ENCODE peak calls at places on chromosomes 2 and 18, in seven cellular contexts. Y is upper lobe of right lung; F is A549; T is CD8-positive, alpha-beta memory T cell; V is fibroblast of lung; I is tibial nerve; X is right cardiac atrium. N is an unnamed sample. For H3K4me1, the result is how much of the 10 kb centered on the place peaks cover.

GRCh38 chr2:46876741-46877384 is 38.7 kb downstream of the MCFD2 start:
- DNase-seq in I (no peak), T (no peak), Y (no peak), X (peak), V (peak), F (peak), N (peak)

GRCh38 chr2:236610991-236611821 is 41.6 kb downstream of the ACKR3 start:
- DNase-seq in F (no peak), V (peak), Y (no peak), T (no peak), X (no peak), I (no peak), N (no peak)

GRCh38 chr2:196274387-196274809 is 103.0 kb upstream of the STK17B start:
- DNase-seq in Y (no peak), F (no peak), X (no peak), T (no peak), I (peak), V (peak), N (peak)

GRCh38 chr18:48441405-48441881 is 32.3 kb upstream of the ZBTB7C start:
- DNase-seq in F (no peak), T (no peak), Y (no peak), I (no peak), X (peak), V (peak), N (no peak)

GRCh38 chr2:68961380-68961779 is 8.7 kb upstream of the GKN2 start:
- DNase-seq in T (no peak), F (no peak), Y (no peak), X (no peak), V (no peak), I (no peak), N (no peak)

GRCh38 chr2:31270871-31271270 is 36.9 kb downstream of the EHD3 start:
- DNase-seq in V (no peak), F (no peak), T (no peak), Y (no peak), X (no peak), I (no peak), N (no peak)

GRCh38 chr18:68428666-68429065 is 286.2 kb downstream of the TMX3 start:
- DNase-seq in I (no peak), V (peak), Y (no peak), X (no peak), T (no peak), F (no peak), N (no peak)

GRCh38 chr2:177604291-177605065 is 211.9 kb downstream of the AGPS start:
- DNase-seq in Y (no peak), T (no peak), I (peak), V (peak), X (no peak), F (peak), N (no peak)

GRCh38 chr18:65752625-65753325 is 2.0 kb downstream of the CDH7 start:
- DNase-seq in F (no peak), Y (no peak), T (no peak), V (no peak), I (no peak), X (no peak), N (no peak)

GRCh38 chr2:30321466-30321865 is 90.1 kb downstream of the LBH start:
- DNase-seq in X (no peak), T (no peak), Y (no peak), F (no peak), V (peak), I (no peak), N (no peak)

GRCh38 chr2:199463000-199463692 is 5.4 kb upstream of the SATB2 start:
- DNase-seq in V (peak), X (peak), F (peak), Y (peak), I (peak), T (no peak), N (peak)

GRCh38 chr2:56522605-56523089 is 338.9 kb downstream of the CCDC85A start:
- DNase-seq in F (no peak), V (peak), Y (no peak), X (no peak), T (no peak), I (no peak), N (no peak)

GRCh38 chr2:229083606-229084349 is 187.3 kb downstream of the PID1 start:
- DNase-seq in F (no peak), V (no peak), X (peak), T (no peak), Y (no peak), I (no peak), N (no peak)

GRCh38 chr2:127088706-127089105 is 18.2 kb downstream of the BIN1 start:
- DNase-seq in T (no peak), F (no peak), Y (no peak), V (no peak), I (no peak), X (peak), N (no peak)

GRCh38 chr2:239509388-239510143 is 108.7 kb upstream of the HDAC4 start:
- DNase-seq in X (no peak), V (no peak), F (no peak), T (no peak), I (no peak), Y (no peak), N (no peak)

GRCh38 chr18:26574958-26575864 is 26.9 kb upstream of the KCTD1 start:
- DNase-seq in I (no peak), F (peak), V (peak), X (peak), Y (peak), T (no peak), N (no peak)

GRCh38 chr2:2662037-2662846 is 331.2 kb upstream of the MYT1L start:
- DNase-seq in X (peak), V (peak), T (no peak), F (no peak), I (no peak), Y (no peak), N (no peak)

DNA sequence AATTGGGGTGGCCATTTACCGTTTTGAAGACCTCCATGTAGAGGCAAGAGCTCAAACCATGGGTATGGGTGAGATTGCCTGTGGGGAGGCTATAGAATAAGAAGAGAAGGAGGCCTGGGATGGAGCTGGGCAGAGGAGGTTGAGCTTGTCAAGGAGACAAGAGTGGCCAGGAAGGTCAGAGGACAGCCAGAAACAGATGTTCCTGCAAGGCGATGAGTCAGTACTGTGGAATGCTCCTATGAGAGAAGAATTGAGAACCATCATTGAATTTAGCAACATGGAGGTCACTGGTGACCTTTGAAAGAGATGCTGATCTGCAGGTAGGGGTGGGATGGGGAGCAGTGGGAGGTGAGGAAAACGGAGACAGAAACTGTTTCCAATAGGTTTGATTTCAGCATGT is 3.5 kb downstream of the ACSL3 start:
- DNase-seq in Y (no peak), I (peak), F (no peak), T (no peak), X (no peak), V (peak), N (no peak)
- H3K27ac ChIP-seq in Y (no peak), I (no peak), F (peak), T (no peak), X (no peak), V (no peak), N (no peak)

GRCh38 chr18:77113361-77114069 is 19.1 kb downstream of the MBP start:
- DNase-seq in X (peak), I (no peak), T (no peak), Y (no peak), F (no peak), V (no peak), N (no peak)

GRCh38 chr18:77114070-77114563 is 18.5 kb downstream of the MBP start:
- DNase-seq in X (no peak), T (no peak), I (no peak), V (no peak), F (no peak), Y (no peak), N (no peak)

GRCh38 chr18:77115461-77115907 is 17.1 kb downstream of the MBP start:
- DNase-seq in X (no peak), Y (no peak), V (no peak), I (no peak), F (no peak), T (no peak), N (no peak)

GRCh38 chr18:77116201-77117080 is 16.1 kb downstream of the MBP start:
- DNase-seq in V (no peak), I (no peak), T (no peak), Y (no peak), X (peak), F (no peak), N (no peak)

DNA sequence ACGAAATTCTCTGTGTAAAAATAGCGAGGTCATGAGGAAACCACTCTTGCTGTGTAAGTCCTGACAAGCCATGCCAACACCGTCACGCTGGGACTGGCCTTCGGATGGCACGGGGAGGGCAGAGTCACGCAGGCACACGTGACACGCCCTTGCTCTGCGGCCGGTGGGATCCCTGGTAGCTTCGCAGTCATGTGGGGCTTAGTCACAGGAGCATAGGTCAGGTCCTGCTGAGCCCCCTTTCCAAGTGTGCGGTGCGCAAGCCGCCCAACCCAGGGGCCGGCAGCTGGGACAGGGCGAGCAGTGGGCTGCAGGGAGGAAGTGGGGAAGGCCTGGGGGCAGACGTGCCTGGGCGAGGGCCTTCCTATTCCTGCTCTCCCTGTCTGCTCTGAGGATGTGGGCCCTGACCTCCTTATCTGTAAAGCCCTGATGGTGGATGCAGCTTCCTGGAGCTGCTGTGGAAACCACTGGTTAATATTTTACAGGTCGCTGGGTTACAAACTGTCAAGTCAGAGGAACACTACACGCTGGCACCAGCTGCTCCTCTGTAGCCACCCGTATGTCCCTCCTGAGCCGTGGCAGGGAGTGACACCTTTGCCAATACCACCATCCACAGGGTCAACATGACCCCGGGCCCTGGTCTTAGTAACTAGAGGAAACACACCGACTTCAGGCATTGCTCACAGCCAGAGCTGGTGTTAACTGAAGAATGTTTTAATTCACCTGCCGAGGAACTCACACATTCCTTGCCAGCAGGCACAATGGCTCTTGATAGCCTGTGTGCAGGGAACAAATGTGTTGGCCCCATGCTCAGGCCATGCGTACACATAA is 17.8 kb downstream of the MBP start:
- DNase-seq in X (peak), F (peak), T (peak), I (peak), Y (peak), V (peak), N (no peak)
- H3K4me3 ChIP-seq in X (no peak), F (no peak), T (no peak), I (no peak), Y (no peak), V (no peak), N (no peak)

GRCh38 chr18:35692866-35693265 is 111.3 kb downstream of the GALNT1 start:
- DNase-seq in I (no peak), F (no peak), Y (no peak), T (no peak), X (no peak), V (no peak), N (no peak)

GRCh38 chr18:35694803-35695202 is 113.3 kb downstream of the GALNT1 start:
- DNase-seq in Y (no peak), T (no peak), V (no peak), F (no peak), X (no peak), I (no peak), N (no peak)

GRCh38 chr18:35695384-35695783 is 113.8 kb downstream of the GALNT1 start:
- DNase-seq in V (no peak), X (no peak), T (no peak), F (no peak), Y (no peak), I (no peak), N (no peak)

GRCh38 chr18:35695803-35696202 is 114.3 kb downstream of the GALNT1 start:
- DNase-seq in Y (no peak), F (no peak), V (no peak), T (no peak), X (peak), I (no peak), N (no peak)

DNA sequence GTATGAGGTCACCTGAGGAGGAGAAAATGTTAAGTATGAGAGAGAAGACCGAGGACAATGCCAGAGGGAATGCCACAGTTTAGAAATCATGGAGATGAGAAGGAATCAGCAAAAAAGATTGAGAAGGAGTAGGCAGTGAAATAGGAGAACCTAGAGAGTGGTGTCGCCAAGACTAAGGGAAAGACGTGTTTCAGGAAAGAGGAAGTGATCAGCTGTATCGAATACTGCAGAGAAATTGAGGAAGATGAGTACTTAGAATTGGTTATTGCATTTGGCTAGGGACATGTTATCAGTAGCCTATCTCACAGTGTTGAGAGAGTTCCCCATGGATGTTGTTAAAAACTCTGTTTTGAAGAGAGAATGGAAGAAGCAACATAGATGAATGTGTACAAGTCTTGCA is 112.3 kb downstream of the GALNT1 start:
- DNase-seq in X (no peak), V (no peak), T (no peak), F (no peak), I (no peak), Y (no peak), N (no peak)
- H3K4me1 ChIP-seq in X (under half), V (under half), T (under half), F (under half), I (under half), Y (under half), N (under half)

GRCh38 chr2:38712413-38712812 is 38.7 kb downstream of the SRSF7 start:
- DNase-seq in T (no peak), V (no peak), Y (no peak), I (no peak), X (no peak), F (no peak), N (no peak)

GRCh38 chr2:38719706-38720105 is 31.5 kb downstream of the SRSF7 start:
- DNase-seq in X (no peak), I (no peak), F (no peak), Y (no peak), V (no peak), T (no peak), N (no peak)

GRCh38 chr2:38712871-38713270 is 38.3 kb downstream of the SRSF7 start:
- DNase-seq in T (no peak), V (no peak), X (no peak), Y (no peak), F (no peak), I (no peak), N (no peak)

GRCh38 chr2:38713311-38713710 is 37.9 kb downstream of the SRSF7 start:
- DNase-seq in V (no peak), X (no peak), T (no peak), Y (no peak), F (no peak), I (no peak), N (no peak)

DNA sequence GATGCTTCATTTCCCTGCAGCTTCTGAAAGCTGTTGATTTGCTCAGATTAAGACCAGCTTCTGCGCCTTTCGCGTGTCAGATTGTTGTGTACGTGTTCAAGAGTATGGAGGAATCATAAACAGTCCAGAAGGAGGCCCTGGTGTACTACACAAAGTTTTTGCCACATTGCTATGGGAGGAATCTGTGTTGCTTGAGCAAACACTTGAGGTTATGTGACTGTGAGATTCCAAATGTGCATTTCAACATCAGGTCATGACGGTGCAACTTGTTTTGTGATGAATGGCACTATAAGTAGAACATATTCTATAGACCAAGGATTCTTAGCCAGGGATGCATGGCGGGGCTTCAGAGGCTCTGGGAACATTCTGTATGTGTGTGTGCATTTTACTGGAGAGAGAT is 35.0 kb downstream of the SRSF7 start:
- DNase-seq in F (no peak), X (no peak), T (no peak), V (peak), I (no peak), Y (no peak), N (no peak)
- H3K27ac ChIP-seq in F (peak), X (no peak), T (no peak), V (no peak), I (no peak), Y (peak), N (no peak)

DNA sequence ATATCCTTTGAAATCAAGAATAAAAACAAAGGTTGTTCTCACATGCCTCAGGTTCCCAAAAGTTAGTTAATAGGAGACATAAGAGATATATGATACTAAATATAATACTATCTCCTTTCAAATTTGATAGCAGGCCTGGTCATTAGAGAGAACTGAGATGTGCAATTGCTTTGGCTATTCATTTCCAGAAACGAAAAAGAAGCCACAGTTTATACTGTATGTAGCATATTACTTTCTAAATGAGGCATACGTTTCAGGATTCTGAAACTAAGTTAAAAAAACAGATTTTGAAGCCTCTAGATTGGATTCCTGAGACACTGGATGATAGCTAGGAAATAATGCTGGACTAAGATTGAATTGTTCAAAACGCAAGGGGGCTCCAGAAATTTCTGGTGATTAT is 7.1 kb downstream of the PPP1R1C start:
- DNase-seq in F (no peak), Y (no peak), I (no peak), V (no peak), X (no peak), T (no peak), N (no peak)
- H3K4me3 ChIP-seq in F (no peak), Y (no peak), I (no peak), V (no peak), X (no peak), T (no peak), N (no peak)

DNA sequence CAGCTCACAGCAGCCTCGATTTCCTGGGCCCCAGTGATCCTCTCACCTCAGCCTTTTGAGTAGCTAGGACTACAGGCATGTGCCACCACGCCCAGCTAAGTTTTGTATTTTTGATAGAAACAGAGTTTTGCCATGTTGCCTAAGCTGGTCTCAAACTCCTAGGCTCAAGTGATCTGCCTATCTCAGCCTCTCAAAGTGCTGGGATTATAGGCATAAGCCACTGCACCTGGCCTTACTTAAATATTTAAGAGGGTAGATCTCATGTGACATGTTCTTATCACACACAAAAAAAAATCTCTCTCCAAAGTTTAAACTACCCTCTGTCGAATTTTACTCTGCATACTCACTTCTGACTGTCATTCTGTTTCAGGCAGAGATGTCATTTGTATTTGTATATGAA is 75.4 kb upstream of the CHRNA1 start:
- DNase-seq in I (no peak), V (no peak), Y (no peak), X (no peak), T (no peak), F (no peak), N (no peak)
- H3K4me1 ChIP-seq in I (under half), V (under half), Y (under half), X (under half), T (under half), F (under half), N (under half)

GRCh38 chr2:130342533-130343275 is at the start of gene IMP4:
- DNase-seq in V (peak), Y (peak), X (peak), T (peak), I (peak), F (peak), N (peak)
- H3K27ac ChIP-seq in V (peak), Y (peak), X (peak), T (peak), I (peak), F (peak), N (peak)

GRCh38 chr2:24918326-24919099 is 1.5 kb downstream of the ADCY3 start:
- DNase-seq in Y (no peak), I (no peak), T (no peak), V (no peak), F (no peak), X (no peak), N (no peak)
- H3K4me3 ChIP-seq in Y (peak), I (peak), T (peak), V (peak), F (peak), X (peak), N (peak)

GRCh38 chr2:187962538-187962937 is 329.1 kb upstream of the GULP1 start:
- DNase-seq in Y (no peak), I (no peak), V (no peak), T (no peak), X (no peak), F (no peak), N (no peak)
- H3K4me1 ChIP-seq in Y (under half), I (under half), V (under half), T (under half), X (under half), F (under half), N (under half)

GRCh38 chr2:102129082-102129481 is 13.5 kb upstream of the IL1R1 start:
- DNase-seq in V (no peak), T (no peak), Y (no peak), X (no peak), I (no peak), F (no peak), N (no peak)

GRCh38 chr2:102122909-102123308 is 19.6 kb upstream of the IL1R1 start:
- DNase-seq in Y (no peak), T (no peak), X (no peak), F (no peak), I (no peak), V (no peak), N (no peak)

GRCh38 chr2:102129956-102130650 is 12.4 kb upstream of the IL1R1 start:
- DNase-seq in T (no peak), I (no peak), V (no peak), Y (no peak), X (no peak), F (no peak), N (no peak)

GRCh38 chr2:102126169-102126568 is 16.4 kb upstream of the IL1R1 start:
- DNase-seq in I (no peak), T (no peak), X (no peak), F (no peak), V (no peak), Y (no peak), N (peak)

GRCh38 chr2:102126660-102127059 is 15.9 kb upstream of the IL1R1 start:
- DNase-seq in F (no peak), V (peak), X (no peak), Y (no peak), T (no peak), I (no peak), N (no peak)
- H3K27ac ChIP-seq in F (no peak), V (peak), X (no peak), Y (no peak), T (no peak), I (no peak), N (no peak)